ENCODE peak calls at places on chromosomes 2 and 18, in nine cellular contexts. I is astrocyte of the spinal cord, J is HAP-1, Q is fibroblast of villous mesenchyme, R is colonic mucosa, E is SK-N-SH, O is fibroblast of the aortic adventitia, S is H7, C is transverse colon. A is an unnamed sample.

GRCh38 chr2:27281442-27281841 is 787 bp upstream of the TRIM54 start:
- DNase-seq in C (no peak), O (no peak), R (no peak), E (no peak), S (no peak), I (no peak), Q (no peak), J (no peak), A (no peak)

GRCh38 chr2:79994161-79994560 is 310.4 kb downstream of the LRRTM1 start:
- DNase-seq in Q (peak; percentile 66), S (no peak), O (no peak), I (no peak), E (no peak), C (no peak), J (no peak), R (no peak), A (no peak)

GRCh38 chr2:19020144-19021099 is 338.0 kb downstream of the OSR1 start:
- DNase-seq in S (no peak), E (no peak), C (no peak), Q (no peak), I (no peak), O (no peak), J (no peak), R (peak; percentile 38), A (no peak)

GRCh38 chr2:149021271-149021719 is 17.2 kb upstream of the LYPD6B start:
- DNase-seq in O (no peak), E (no peak), I (no peak), R (no peak), C (no peak), S (no peak), J (no peak), Q (no peak), A (no peak)

GRCh38 chr2:63789318-63790051 is 52.2 kb upstream of the UGP2 start:
- DNase-seq in C (no peak), S (no peak), J (no peak), E (no peak), Q (peak; percentile 37), R (no peak), O (peak; percentile 84), I (peak; percentile 45), A (peak; percentile 18)

GRCh38 chr2:176491172-176491904 is 222.1 kb downstream of the MTX2 start:
- DNase-seq in I (peak; percentile 99), Q (peak; percentile 98), E (peak; percentile 29), S (no peak), R (peak; percentile 33), O (peak; percentile 95), J (no peak), C (no peak), A (peak; percentile 96)

GRCh38 chr2:105455488-105455991 is 56.7 kb upstream of the FHL2 start:
- DNase-seq in I (peak; percentile 99), S (no peak), Q (peak; percentile 98), R (peak; percentile 76), C (peak; percentile 75), J (no peak), O (peak; percentile 97), E (peak; percentile 19), A (peak; percentile 88)

GRCh38 chr2:108607706-108608301 is 73.5 kb downstream of the LIMS1 start:
- DNase-seq in I (peak; percentile 60), Q (peak; percentile 67), R (no peak), J (peak; percentile 35), C (no peak), O (peak; percentile 64), E (peak; percentile 33), S (peak; percentile 46), A (peak; percentile 73)

GRCh38 chr2:65999790-66000189 is 435.1 kb upstream of the MEIS1 start:
- DNase-seq in C (no peak), R (no peak), O (no peak), E (no peak), J (no peak), S (no peak), I (no peak), Q (no peak), A (no peak)

GRCh38 chr18:46622451-46622850 is 34.6 kb downstream of the LOXHD1 start:
- DNase-seq in S (no peak), R (no peak), E (no peak), Q (no peak), C (no peak), I (no peak), J (no peak), O (no peak), A (no peak)

GRCh38 chr2:118442949-118443348 is 354.7 kb downstream of the INSIG2 start:
- DNase-seq in E (no peak), R (no peak), I (peak; percentile 7), C (no peak), O (no peak), S (no peak), J (no peak), Q (no peak), A (no peak)

GRCh38 chr2:31335921-31336570 is 78.5 kb downstream of the XDH start:
- DNase-seq in C (no peak), R (no peak), E (peak; percentile 53), I (peak; percentile 68), O (peak; percentile 89), J (no peak), Q (no peak), S (peak; percentile 21), A (peak; percentile 61)

DNA sequence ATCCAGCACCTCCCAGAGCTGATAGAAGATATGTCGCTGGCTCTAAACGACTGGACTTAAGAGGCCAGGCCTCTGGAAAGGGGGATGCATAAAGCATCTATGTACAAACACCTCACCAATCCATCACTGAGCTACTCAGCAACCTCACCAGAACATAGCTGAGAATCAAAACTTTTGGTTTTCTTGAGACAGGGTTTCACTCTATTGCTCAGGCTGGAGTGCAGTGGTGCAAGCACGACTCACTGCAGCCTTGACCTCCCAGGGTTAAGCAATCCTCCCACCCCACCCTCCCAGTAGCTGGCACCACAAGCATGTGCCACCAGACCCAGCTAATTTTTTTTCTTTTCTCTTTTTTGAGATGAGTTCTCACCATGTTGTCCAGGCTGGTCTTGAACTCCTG is 62.9 kb upstream of the MSH6 start:
- DNase-seq in Q (no peak), O (peak; percentile 4), R (no peak), J (no peak), I (no peak), S (no peak), E (no peak), C (no peak), A (no peak)
- H3K4me3 ChIP-seq in Q (no peak overlapping the region), O (no peak overlapping the region), R (no peak overlapping the region), J (no peak overlapping the region), I (no peak overlapping the region), S (no peak overlapping the region), E (no peak overlapping the region), C (no peak overlapping the region), A (no peak overlapping the region)

GRCh38 chr2:17588031-17588430 is 47.5 kb downstream of the VSNL1 start:
- DNase-seq in Q (peak; percentile 10), O (no peak), J (no peak), S (no peak), I (peak; percentile 34), E (no peak), C (no peak), R (no peak), A (no peak)

GRCh38 chr2:17589406-17590035 is 49.0 kb downstream of the VSNL1 start:
- DNase-seq in R (no peak), J (no peak), Q (no peak), S (no peak), E (no peak), I (no peak), C (no peak), O (no peak), A (no peak)

GRCh38 chr2:17592731-17593409 is 52.4 kb downstream of the VSNL1 start:
- DNase-seq in J (no peak), R (no peak), Q (no peak), E (no peak), I (no peak), C (no peak), S (no peak), O (no peak), A (no peak)

GRCh38 chr2:17591846-17592245 is 51.4 kb downstream of the VSNL1 start:
- DNase-seq in S (no peak), R (no peak), I (no peak), O (no peak), C (no peak), E (peak; percentile 28), Q (no peak), J (no peak), A (no peak)

DNA sequence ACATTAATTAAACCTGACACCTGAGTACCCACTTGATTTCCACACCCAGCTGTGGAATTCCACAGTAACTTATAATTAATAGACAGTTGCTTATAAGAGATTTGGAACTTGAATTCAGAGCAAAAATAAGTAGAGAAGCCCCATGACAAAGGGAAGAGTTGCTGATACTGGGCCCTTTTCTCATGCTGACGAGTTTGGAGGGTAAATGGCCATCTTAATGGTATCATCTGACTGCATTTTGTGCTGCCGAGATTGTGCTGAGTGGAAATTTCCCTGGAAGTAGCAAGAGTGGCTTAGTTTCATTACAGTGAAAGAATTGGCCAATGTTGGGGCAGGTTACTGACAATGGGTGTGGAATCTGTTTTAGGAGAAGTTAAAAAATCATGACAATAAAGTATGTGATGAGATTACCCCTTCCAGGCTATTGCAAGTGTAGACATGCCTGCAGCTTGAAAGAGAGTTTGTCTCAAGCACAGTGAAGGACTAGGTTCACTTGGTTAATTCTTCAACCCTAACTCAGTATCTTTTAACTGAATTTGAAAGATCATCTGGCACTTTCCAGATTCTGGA is 49.9 kb downstream of the VSNL1 start:
- DNase-seq in C (no peak), J (no peak), I (no peak), Q (no peak), E (no peak), R (no peak), O (no peak), S (no peak), A (no peak)
- H3K4me3 ChIP-seq in C (no peak overlapping the region), J (no peak overlapping the region), I (no peak overlapping the region), Q (no peak overlapping the region), E (no peak overlapping the region), R (no peak overlapping the region), O (no peak overlapping the region), S (no peak overlapping the region), A (no peak overlapping the region)

GRCh38 chr2:122003196-122003595 is 247.7 kb downstream of the TSN start:
- DNase-seq in E (no peak), J (no peak), O (no peak), C (no peak), Q (no peak), S (no peak), I (no peak), R (no peak), A (no peak)

GRCh38 chr2:121999273-121999672 is 243.8 kb downstream of the TSN start:
- DNase-seq in I (peak; percentile 39), Q (peak; percentile 70), R (peak; percentile 66), J (peak; percentile 33), O (peak; percentile 4), E (peak; percentile 82), S (no peak), C (peak; percentile 34), A (peak; percentile 33)

GRCh38 chr2:122001441-122001874 is 246.0 kb downstream of the TSN start:
- DNase-seq in J (no peak), O (no peak), I (no peak), Q (no peak), S (no peak), E (no peak), C (no peak), R (no peak), A (no peak)

GRCh38 chr2:122000556-122001340 is 245.3 kb downstream of the TSN start:
- DNase-seq in I (no peak), E (no peak), R (no peak), Q (no peak), C (no peak), J (no peak), O (no peak), S (no peak), A (no peak)
- H3K4me3 ChIP-seq in I (no peak overlapping the region), E (no peak overlapping the region), R (no peak overlapping the region), Q (no peak overlapping the region), C (no peak overlapping the region), J (no peak overlapping the region), O (no peak overlapping the region), S (no peak overlapping the region), A (no peak overlapping the region)

GRCh38 chr2:22420076-22420475 is 964.9 kb upstream of the KLHL29 start:
- DNase-seq in C (no peak), E (no peak), I (no peak), R (no peak), S (no peak), Q (no peak), O (no peak), J (no peak), A (no peak)
- H3K4me3 ChIP-seq in C (no peak overlapping the region), E (no peak overlapping the region), I (no peak overlapping the region), R (no peak overlapping the region), S (no peak overlapping the region), Q (no peak overlapping the region), O (no peak overlapping the region), J (no peak overlapping the region), A (no peak overlapping the region)

A was measured in fibroblast of pulmonary artery.